ENCODE peak calls at places on chromosomes 3 and 15, in five cellular contexts. E is activated CD4-positive, CD25-positive, alpha-beta regulatory T cell; L is aorta; H is heart left ventricle; R is NCI-H1417 treated with DMSO at 0.1 percent for 48 hours. Z is an unnamed sample.

GRCh38 chr3:153038779-153039178 is 123.2 kb upstream of the RAP2B start:
- DNase-seq in E (no peak), L (no peak), H (peak; percentile 16), R (no peak), Z (no peak)

GRCh38 chr15:66703540-66703941 is 1.5 kb downstream of the SMAD6 start:
- DNase-seq in E (no peak), L (peak; percentile 74), H (peak; percentile 37), R (no peak), Z (peak; percentile 57)

GRCh38 chr3:143658869-143659268 is 189.4 kb downstream of the SLC9A9 start:
- DNase-seq in E (no peak), L (no peak), H (no peak), R (no peak), Z (no peak)

GRCh38 chr3:158701666-158702065 is 29.2 kb upstream of the LXN start:
- DNase-seq in E (no peak), L (no peak), H (no peak), R (no peak), Z (no peak)

GRCh38 chr15:64634576-64635485 is 140.6 kb downstream of the RBPMS2 start:
- DNase-seq in E (no peak), L (no peak), H (no peak), R (peak; percentile 42), Z (no peak)

GRCh38 chr15:76146808-76147207 is 87.0 kb downstream of the TMEM266 start:
- DNase-seq in E (no peak), L (no peak), H (no peak), R (no peak), Z (no peak)

GRCh38 chr3:77869423-77869822 is 829.5 kb downstream of the ROBO2 start:
- DNase-seq in E (no peak), L (no peak), H (no peak), R (no peak), Z (no peak)

GRCh38 chr3:139509631-139510030 is 29.9 kb downstream of the RBP1 start:
- DNase-seq in E (no peak), L (no peak), H (no peak), R (no peak), Z (no peak)

GRCh38 chr3:30966896-30967295 is 72.4 kb upstream of the GADL1 start:
- DNase-seq in E (no peak), L (no peak), H (no peak), R (no peak), Z (no peak)